ENCODE peak calls at places on chromosomes 12 and 14, in four cellular contexts. S, K, W and Z are unnamed samples.
A peak's percentile ranks its signal among the peaks of the same experiment; 100 is the strongest.

GRCh38 chr14:61296151-61296550 is 15.0 kb upstream of the TMEM30B start:
- DNase-seq in S (no peak), K (no peak), W (no peak), Z (no peak)

GRCh38 chr12:60211244-60211643 is 615.4 kb downstream of the SLC16A7 start:
- DNase-seq in K (no peak), W (no peak), S (no peak), Z (no peak)

GRCh38 chr14:35044939-35045797 is 904 bp upstream of the FAM177A1 start:
- DNase-seq in W (no peak), S (peak; percentile 22), K (no peak), Z (no peak)

GRCh38 chr12:128076188-128076587 is 190.8 kb upstream of the TMEM132C start:
- DNase-seq in S (no peak), W (no peak), K (no peak), Z (no peak)

GRCh38 chr12:76020281-76020680 is 11.3 kb downstream of the PHLDA1 start:
- DNase-seq in K (no peak), W (no peak), S (no peak), Z (peak; percentile 15)

GRCh38 chr14:24430682-24431568 is 1.2 kb downstream of the KHNYN start:
- DNase-seq in W (no peak), S (no peak), K (peak; percentile 29), Z (no peak)

GRCh38 chr12:18261906-18262305 is 588 bp downstream of the PIK3C2G start:
- DNase-seq in K (no peak), W (no peak), S (no peak), Z (no peak)

GRCh38 chr12:112559784-112560183 is 141.0 kb downstream of the PTPN11 start:
- DNase-seq in S (no peak), W (no peak), K (no peak), Z (no peak)

GRCh38 chr14:105470812-105471771 is 3.5 kb upstream of the CRIP2 start:
- DNase-seq in S (peak; percentile 83), W (no peak), K (peak; percentile 23), Z (no peak)

GRCh38 chr14:92224348-92224954 is 98.5 kb upstream of the SLC24A4 start:
- DNase-seq in K (no peak), W (no peak), S (no peak), Z (no peak)

GRCh38 chr14:71551291-71551955 is 380.8 kb upstream of the RGS6 start:
- DNase-seq in W (no peak), K (no peak), S (no peak), Z (no peak)

GRCh38 chr14:104743461-104744380 is 9.2 kb upstream of the SIVA1 start:
- DNase-seq in W (no peak), S (no peak), K (no peak), Z (no peak)

GRCh38 chr14:38387821-38388220 is 131.9 kb upstream of the CLEC14A start:
- DNase-seq in W (no peak), K (no peak), S (no peak), Z (no peak)

GRCh38 chr14:76870146-76870545 is 43.9 kb downstream of the LRRC74A start:
- DNase-seq in K (no peak), S (peak; percentile 77), W (no peak), Z (no peak)

GRCh38 chr14:55579724-55580400 is at the start of gene KTN1:
- DNase-seq in W (no peak), S (peak; percentile 94), K (peak; percentile 80), Z (no peak)

GRCh38 chr14:58166005-58166983 is 14.3 kb upstream of the ARMH4 start:
- DNase-seq in W (peak; percentile 71), S (peak; percentile 67), K (peak; percentile 60), Z (no peak)

GRCh38 chr12:71135812-71136176 is 22.0 kb downstream of the TSPAN8 start:
- DNase-seq in K (no peak), S (no peak), W (no peak), Z (no peak)

GRCh38 chr14:71752111-71752738 is 180.0 kb upstream of the RGS6 start:
- DNase-seq in S (no peak), W (no peak), K (peak; percentile 15), Z (no peak)

GRCh38 chr12:97425380-97425779 is 37.2 kb upstream of the RMST start:
- DNase-seq in W (no peak), K (no peak), S (no peak), Z (no peak)

GRCh38 chr14:68349900-68350323 is 443.0 kb downstream of the ZFP36L1 start:
- DNase-seq in K (no peak), S (no peak), W (no peak), Z (no peak)

GRCh38 chr12:54682674-54683073 is 34.5 kb upstream of the DCD start:
- DNase-seq in K (no peak), S (no peak), W (no peak), Z (no peak)

GRCh38 chr12:12922191-12922616 is 29.8 kb downstream of the GPRC5D start:
- DNase-seq in K (no peak), W (no peak), S (no peak), Z (no peak)

GRCh38 chr12:84757978-84758377 is 154.6 kb downstream of the SLC6A15 start:
- DNase-seq in S (no peak), W (no peak), K (no peak), Z (no peak)

GRCh38 chr14:104394606-104394910 is 185.0 kb upstream of the C14orf180 start:
- DNase-seq in S (no peak), K (no peak), W (no peak), Z (no peak)

GRCh38 chr12:74317078-74317581 is 220.5 kb upstream of the ATXN7L3B start:
- DNase-seq in W (no peak), K (peak; percentile 39), S (no peak), Z (no peak)

GRCh38 chr14:28058012-28058296 is 708.6 kb upstream of the FOXG1 start:
- DNase-seq in S (no peak), W (no peak), K (no peak), Z (no peak)

GRCh38 chr12:81209001-81209400 is 131.1 kb downstream of the ACSS3 start:
- DNase-seq in K (no peak), S (no peak), W (no peak), Z (no peak)

GRCh38 chr12:6178981-6179761 is 21.0 kb upstream of the CD9 start:
- DNase-seq in S (no peak), W (no peak), K (no peak), Z (no peak)

GRCh38 chr12:530871-531270 is 71.1 kb downstream of the B4GALNT3 start:
- DNase-seq in K (no peak), W (no peak), S (no peak), Z (no peak)

GRCh38 chr14:33567003-33567735 is 383.7 kb downstream of the EGLN3 start:
- DNase-seq in W (no peak), K (no peak), S (no peak), Z (no peak)

GRCh38 chr12:53468286-53468685 is 16.4 kb downstream of the PCBP2 start:
- DNase-seq in S (no peak), W (no peak), K (no peak), Z (no peak)

GRCh38 chr14:80388980-80389711 is 177.8 kb upstream of the DIO2 start:
- DNase-seq in S (no peak), W (no peak), K (no peak), Z (no peak)

GRCh38 chr14:95156153-95156764 is 1.1 kb downstream of the DICER1 start:
- DNase-seq in K (peak; percentile 7), S (no peak), W (no peak), Z (no peak)

GRCh38 chr12:87233636-87234035 is 795.6 kb downstream of the C12orf50 start:
- DNase-seq in W (no peak), S (no peak), K (no peak), Z (no peak)

GRCh38 chr14:37019488-37019887 is 152.9 kb downstream of the SLC25A21 start:
- DNase-seq in K (no peak), S (no peak), W (no peak), Z (no peak)

GRCh38 chr12:15636060-15636890 is 152.9 kb downstream of the EPS8 start:
- DNase-seq in W (no peak), S (no peak), K (no peak), Z (no peak)
- TF ChIP-seq NRF1 in W (no peak), S (no peak), K (no peak), Z (no peak)

DNA sequence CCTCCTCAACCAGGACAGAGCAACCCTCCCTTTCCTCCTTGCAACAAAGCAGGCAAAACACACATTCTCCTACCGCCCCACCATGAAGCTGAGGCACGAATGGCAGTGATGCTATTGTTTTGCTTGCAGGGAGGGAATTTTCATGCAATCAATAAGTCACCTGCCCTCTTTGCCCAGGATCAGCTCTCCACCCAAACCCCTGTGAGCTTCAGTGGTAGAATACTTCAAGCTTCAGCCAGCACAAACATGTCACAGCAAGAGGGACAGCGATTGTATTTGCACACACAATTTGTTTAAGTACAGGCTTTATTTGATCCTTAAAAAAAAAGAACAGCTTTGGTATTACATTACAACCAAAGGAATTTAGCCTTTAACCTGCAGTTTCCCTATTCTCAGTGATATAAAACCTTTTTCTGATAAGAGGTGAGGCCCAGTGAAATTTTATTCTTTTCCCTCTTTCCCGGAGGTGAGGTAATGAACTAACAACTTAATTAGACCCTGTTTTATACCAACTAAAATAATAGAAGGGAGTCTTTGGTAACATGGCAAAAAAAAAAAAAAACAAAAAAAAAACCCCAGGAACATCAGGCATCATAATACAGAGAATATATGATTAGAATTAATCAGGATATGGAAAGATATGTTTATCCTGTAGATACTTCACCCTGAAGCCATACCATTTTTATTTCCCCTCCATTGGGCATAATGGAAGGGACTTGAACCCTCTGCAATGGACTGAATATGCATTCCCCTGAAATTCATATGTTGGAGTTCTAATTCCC is 87.1 kb upstream of the EEA1 start:
- DNase-seq in K (no peak), W (no peak), S (no peak), Z (no peak)
- TF ChIP-seq NRF1 in K (no peak), W (no peak), S (no peak), Z (no peak)

GRCh38 chr12:114917953-114918352 is 234.0 kb upstream of the TBX3 start:
- DNase-seq in W (no peak), K (no peak), S (no peak), Z (no peak)

GRCh38 chr12:114917307-114917706 is 233.3 kb upstream of the TBX3 start:
- DNase-seq in K (no peak), W (no peak), S (no peak), Z (no peak)

GRCh38 chr12:114913871-114914801 is 230.2 kb upstream of the TBX3 start:
- DNase-seq in W (no peak), K (no peak), S (no peak), Z (no peak)

GRCh38 chr12:114916531-114916930 is 232.6 kb upstream of the TBX3 start:
- DNase-seq in K (no peak), S (no peak), W (no peak), Z (no peak)

GRCh38 chr12:114916124-114916523 is 232.1 kb upstream of the TBX3 start:
- DNase-seq in S (no peak), K (no peak), W (no peak), Z (no peak)
- TF ChIP-seq NRF1 in S (no peak), K (no peak), W (no peak), Z (no peak)

DNA sequence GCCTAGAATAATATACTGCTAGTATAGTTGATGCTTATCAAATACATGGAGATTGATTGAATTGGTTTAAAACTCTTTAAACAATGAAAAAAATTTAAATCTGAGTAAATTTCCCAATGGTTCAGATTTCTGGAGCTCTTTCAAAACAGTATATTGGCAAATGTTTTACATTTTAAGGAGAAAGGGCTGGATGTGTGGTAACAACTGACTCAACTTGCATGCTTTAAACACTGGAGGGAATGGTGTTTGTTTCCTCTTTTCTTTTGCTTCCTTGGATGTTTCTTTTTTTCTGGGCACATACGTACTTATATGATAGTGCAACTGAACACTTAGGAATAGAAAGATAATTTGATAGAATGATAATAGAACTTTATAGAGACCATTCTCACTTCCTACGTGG is 73.8 kb upstream of the RFX4 start:
- DNase-seq in K (no peak), W (no peak), S (no peak), Z (no peak)
- TF ChIP-seq NRF1 in K (no peak), W (no peak), S (no peak), Z (no peak)